ENCODE peak calls at places on chromosomes 13 and 19, in seven cellular contexts. One of them, this sample, is unnamed.
A peak's percentile ranks its signal among the peaks of the same experiment; 100 is the strongest.

GRCh38 chr13:43229506-43229905 is 206.1 kb downstream of the DNAJC15 start:
- DNase-seq in A549: peak; percentile 10
- DNase-seq in ureter: no peak
- DNase-seq in thoracic aorta: no peak
- DNase-seq in activated CD4-positive, alpha-beta T cell treated with anti-CD3 and anti-CD28 coated beads, Interleukin-2, amount 10 ng/mL, durations not matched to agents 7 days and 5 days: no peak
- DNase-seq in stimulated activated CD4-positive, alpha-beta T cell treated with anti-CD3 and anti-CD28 coated beads, Interleukin-2, amount 100 ng/mL, for 48 hours: no peak
- DNase-seq in T follicular helper cell: no peak
- DNase-seq in this sample: peak; percentile 55

GRCh38 chr13:29754486-29754806 is 96.0 kb downstream of the UBL3 start:
- DNase-seq in thoracic aorta: no peak
- DNase-seq in stimulated activated CD4-positive, alpha-beta T cell treated with anti-CD3 and anti-CD28 coated beads, Interleukin-2, amount 100 ng/mL, for 48 hours: peak; percentile 5
- DNase-seq in ureter: no peak
- DNase-seq in A549: peak; percentile 60
- DNase-seq in T follicular helper cell: no peak
- DNase-seq in activated CD4-positive, alpha-beta T cell treated with anti-CD3 and anti-CD28 coated beads, Interleukin-2, amount 10 ng/mL, durations not matched to agents 7 days and 5 days: no peak
- DNase-seq in this sample: peak; percentile 17

GRCh38 chr13:34897220-34897619 is 44.9 kb upstream of the NBEA start:
- DNase-seq in ureter: no peak
- DNase-seq in activated CD4-positive, alpha-beta T cell treated with anti-CD3 and anti-CD28 coated beads, Interleukin-2, amount 10 ng/mL, durations not matched to agents 7 days and 5 days: no peak
- DNase-seq in A549: no peak
- DNase-seq in T follicular helper cell: no peak
- DNase-seq in stimulated activated CD4-positive, alpha-beta T cell treated with anti-CD3 and anti-CD28 coated beads, Interleukin-2, amount 100 ng/mL, for 48 hours: no peak
- DNase-seq in thoracic aorta: no peak
- DNase-seq in this sample: peak; percentile 10

GRCh38 chr13:101655435-101655834 is 203.0 kb downstream of the ITGBL1 start:
- DNase-seq in activated CD4-positive, alpha-beta T cell treated with anti-CD3 and anti-CD28 coated beads, Interleukin-2, amount 10 ng/mL, durations not matched to agents 7 days and 5 days: no peak
- DNase-seq in T follicular helper cell: no peak
- DNase-seq in stimulated activated CD4-positive, alpha-beta T cell treated with anti-CD3 and anti-CD28 coated beads, Interleukin-2, amount 100 ng/mL, for 48 hours: no peak
- DNase-seq in A549: no peak
- DNase-seq in thoracic aorta: no peak
- DNase-seq in ureter: no peak
- DNase-seq in this sample: no peak

GRCh38 chr13:50463662-50464061 is 379.8 kb downstream of the DLEU7 start:
- DNase-seq in T follicular helper cell: no peak
- DNase-seq in A549: no peak
- DNase-seq in activated CD4-positive, alpha-beta T cell treated with anti-CD3 and anti-CD28 coated beads, Interleukin-2, amount 10 ng/mL, durations not matched to agents 7 days and 5 days: no peak
- DNase-seq in stimulated activated CD4-positive, alpha-beta T cell treated with anti-CD3 and anti-CD28 coated beads, Interleukin-2, amount 100 ng/mL, for 48 hours: no peak
- DNase-seq in thoracic aorta: no peak
- DNase-seq in ureter: no peak
- DNase-seq in this sample: no peak

GRCh38 chr13:27967736-27968315 is 1.3 kb downstream of the CDX2 start:
- DNase-seq in ureter: no peak
- DNase-seq in T follicular helper cell: no peak
- DNase-seq in activated CD4-positive, alpha-beta T cell treated with anti-CD3 and anti-CD28 coated beads, Interleukin-2, amount 10 ng/mL, durations not matched to agents 7 days and 5 days: no peak
- DNase-seq in A549: peak; percentile 39
- DNase-seq in thoracic aorta: no peak
- DNase-seq in stimulated activated CD4-positive, alpha-beta T cell treated with anti-CD3 and anti-CD28 coated beads, Interleukin-2, amount 100 ng/mL, for 48 hours: no peak
- DNase-seq in this sample: no peak

GRCh38 chr19:42234364-42234763 is 8.0 kb downstream of the GSK3A start:
- DNase-seq in stimulated activated CD4-positive, alpha-beta T cell treated with anti-CD3 and anti-CD28 coated beads, Interleukin-2, amount 100 ng/mL, for 48 hours: no peak
- DNase-seq in ureter: no peak
- DNase-seq in activated CD4-positive, alpha-beta T cell treated with anti-CD3 and anti-CD28 coated beads, Interleukin-2, amount 10 ng/mL, durations not matched to agents 7 days and 5 days: no peak
- DNase-seq in A549: no peak
- DNase-seq in T follicular helper cell: no peak
- DNase-seq in thoracic aorta: no peak
- DNase-seq in this sample: no peak

GRCh38 chr19:20612711-20613316 is 47.2 kb upstream of the ZNF737 start:
- DNase-seq in stimulated activated CD4-positive, alpha-beta T cell treated with anti-CD3 and anti-CD28 coated beads, Interleukin-2, amount 100 ng/mL, for 48 hours: no peak
- DNase-seq in A549: no peak
- DNase-seq in activated CD4-positive, alpha-beta T cell treated with anti-CD3 and anti-CD28 coated beads, Interleukin-2, amount 10 ng/mL, durations not matched to agents 7 days and 5 days: no peak
- DNase-seq in thoracic aorta: no peak
- DNase-seq in ureter: peak; percentile 63
- DNase-seq in T follicular helper cell: no peak
- DNase-seq in this sample: no peak

GRCh38 chr19:49954092-49954825 is 6.7 kb downstream of the SIGLEC11 start:
- DNase-seq in thoracic aorta: no peak
- DNase-seq in stimulated activated CD4-positive, alpha-beta T cell treated with anti-CD3 and anti-CD28 coated beads, Interleukin-2, amount 100 ng/mL, for 48 hours: no peak
- DNase-seq in T follicular helper cell: no peak
- DNase-seq in A549: no peak
- DNase-seq in activated CD4-positive, alpha-beta T cell treated with anti-CD3 and anti-CD28 coated beads, Interleukin-2, amount 10 ng/mL, durations not matched to agents 7 days and 5 days: no peak
- DNase-seq in ureter: no peak
- DNase-seq in this sample: no peak

GRCh38 chr19:10625003-10625761 is at the start of gene SLC44A2:
- DNase-seq in activated CD4-positive, alpha-beta T cell treated with anti-CD3 and anti-CD28 coated beads, Interleukin-2, amount 10 ng/mL, durations not matched to agents 7 days and 5 days: no peak
- DNase-seq in thoracic aorta: no peak
- DNase-seq in A549: no peak
- DNase-seq in ureter: peak; percentile 90
- DNase-seq in T follicular helper cell: no peak
- DNase-seq in stimulated activated CD4-positive, alpha-beta T cell treated with anti-CD3 and anti-CD28 coated beads, Interleukin-2, amount 100 ng/mL, for 48 hours: no peak
- DNase-seq in this sample: peak; percentile 97

GRCh38 chr19:7595466-7596133 is at the start of gene CAMSAP3:
- DNase-seq in T follicular helper cell: no peak
- DNase-seq in ureter: no peak
- DNase-seq in thoracic aorta: no peak
- DNase-seq in activated CD4-positive, alpha-beta T cell treated with anti-CD3 and anti-CD28 coated beads, Interleukin-2, amount 10 ng/mL, durations not matched to agents 7 days and 5 days: peak; percentile 41
- DNase-seq in A549: no peak
- DNase-seq in stimulated activated CD4-positive, alpha-beta T cell treated with anti-CD3 and anti-CD28 coated beads, Interleukin-2, amount 100 ng/mL, for 48 hours: peak; percentile 32
- DNase-seq in this sample: peak; percentile 39

GRCh38 chr13:20968745-20969144 is 66.2 kb upstream of the XPO4 start:
- DNase-seq in A549: no peak
- DNase-seq in ureter: no peak
- DNase-seq in stimulated activated CD4-positive, alpha-beta T cell treated with anti-CD3 and anti-CD28 coated beads, Interleukin-2, amount 100 ng/mL, for 48 hours: no peak
- DNase-seq in T follicular helper cell: no peak
- DNase-seq in activated CD4-positive, alpha-beta T cell treated with anti-CD3 and anti-CD28 coated beads, Interleukin-2, amount 10 ng/mL, durations not matched to agents 7 days and 5 days: no peak
- DNase-seq in thoracic aorta: no peak
- DNase-seq in this sample: no peak

GRCh38 chr19:7748756-7749155 is 1.4 kb upstream of the CD209 start:
- DNase-seq in ureter: no peak
- DNase-seq in thoracic aorta: no peak
- DNase-seq in T follicular helper cell: no peak
- DNase-seq in A549: peak; percentile 54
- DNase-seq in stimulated activated CD4-positive, alpha-beta T cell treated with anti-CD3 and anti-CD28 coated beads, Interleukin-2, amount 100 ng/mL, for 48 hours: no peak
- DNase-seq in activated CD4-positive, alpha-beta T cell treated with anti-CD3 and anti-CD28 coated beads, Interleukin-2, amount 10 ng/mL, durations not matched to agents 7 days and 5 days: no peak
- DNase-seq in this sample: no peak

GRCh38 chr19:4066176-4066606 is 508 bp downstream of the ZBTB7A start:
- DNase-seq in stimulated activated CD4-positive, alpha-beta T cell treated with anti-CD3 and anti-CD28 coated beads, Interleukin-2, amount 100 ng/mL, for 48 hours: no peak
- DNase-seq in thoracic aorta: no peak
- DNase-seq in T follicular helper cell: peak; percentile 59
- DNase-seq in activated CD4-positive, alpha-beta T cell treated with anti-CD3 and anti-CD28 coated beads, Interleukin-2, amount 10 ng/mL, durations not matched to agents 7 days and 5 days: peak; percentile 53
- DNase-seq in ureter: peak; percentile 76
- DNase-seq in A549: no peak
- DNase-seq in this sample: no peak

GRCh38 chr19:46604781-46605355 is 3.7 kb downstream of the CALM3 start:
- DNase-seq in thoracic aorta: no peak
- DNase-seq in stimulated activated CD4-positive, alpha-beta T cell treated with anti-CD3 and anti-CD28 coated beads, Interleukin-2, amount 100 ng/mL, for 48 hours: no peak
- DNase-seq in activated CD4-positive, alpha-beta T cell treated with anti-CD3 and anti-CD28 coated beads, Interleukin-2, amount 10 ng/mL, durations not matched to agents 7 days and 5 days: no peak
- DNase-seq in A549: no peak
- DNase-seq in ureter: no peak
- DNase-seq in T follicular helper cell: no peak
- DNase-seq in this sample: no peak

GRCh38 chr13:26050568-26051230 is 1.1 kb downstream of the SHISA2 start:
- DNase-seq in activated CD4-positive, alpha-beta T cell treated with anti-CD3 and anti-CD28 coated beads, Interleukin-2, amount 10 ng/mL, durations not matched to agents 7 days and 5 days: no peak
- DNase-seq in ureter: no peak
- DNase-seq in stimulated activated CD4-positive, alpha-beta T cell treated with anti-CD3 and anti-CD28 coated beads, Interleukin-2, amount 100 ng/mL, for 48 hours: no peak
- DNase-seq in T follicular helper cell: no peak
- DNase-seq in thoracic aorta: no peak
- DNase-seq in A549: peak; percentile 2
- DNase-seq in this sample: peak; percentile 39

GRCh38 chr19:5354403-5354802 is 13.8 kb upstream of the PTPRS start:
- DNase-seq in A549: peak; percentile 42
- DNase-seq in stimulated activated CD4-positive, alpha-beta T cell treated with anti-CD3 and anti-CD28 coated beads, Interleukin-2, amount 100 ng/mL, for 48 hours: peak; percentile 12
- DNase-seq in ureter: no peak
- DNase-seq in activated CD4-positive, alpha-beta T cell treated with anti-CD3 and anti-CD28 coated beads, Interleukin-2, amount 10 ng/mL, durations not matched to agents 7 days and 5 days: no peak
- DNase-seq in thoracic aorta: no peak
- DNase-seq in T follicular helper cell: no peak
- DNase-seq in this sample: peak; percentile 28